ENCODE peak calls at places on chromosomes 1 and 21, in seven cellular contexts. One of them, this sample, is unnamed.

GRCh38 chr1:39776400-39776713 is 5.2 kb upstream of the OXCT2 start:
- DNase-seq in AG10803: no peak
- DNase-seq in sciatic nerve: peak; percentile 65
- DNase-seq in T-helper 1 cell: no peak
- DNase-seq in chondrocyte: no peak
- DNase-seq in fibroblast of pulmonary artery: no peak
- DNase-seq in stimulated activated CD4-positive, alpha-beta T cell treated with anti-CD3 and anti-CD28 coated beads, Interleukin-4, amount 100 ng/mL, for 48 hours: no peak
- DNase-seq in this sample: peak; percentile 86

GRCh38 chr1:1616045-1616821 is 933 bp downstream of the MIB2 start:
- DNase-seq in sciatic nerve: peak; percentile 73
- DNase-seq in AG10803: peak; percentile 35
- DNase-seq in T-helper 1 cell: peak; percentile 61
- DNase-seq in chondrocyte: peak; percentile 82
- DNase-seq in stimulated activated CD4-positive, alpha-beta T cell treated with anti-CD3 and anti-CD28 coated beads, Interleukin-4, amount 100 ng/mL, for 48 hours: peak; percentile 32
- DNase-seq in fibroblast of pulmonary artery: peak; percentile 30
- DNase-seq in this sample: peak; percentile 49

GRCh38 chr1:18907021-18907913 is 4.9 kb upstream of the ALDH4A1 start:
- DNase-seq in fibroblast of pulmonary artery: peak; percentile 80
- DNase-seq in stimulated activated CD4-positive, alpha-beta T cell treated with anti-CD3 and anti-CD28 coated beads, Interleukin-4, amount 100 ng/mL, for 48 hours: peak; percentile 38
- DNase-seq in chondrocyte: no peak
- DNase-seq in AG10803: peak; percentile 53
- DNase-seq in sciatic nerve: peak; percentile 81
- DNase-seq in T-helper 1 cell: peak; percentile 27
- DNase-seq in this sample: peak; percentile 70

GRCh38 chr21:31677047-31677446 is 17.6 kb downstream of the SOD1 start:
- DNase-seq in T-helper 1 cell: no peak
- DNase-seq in stimulated activated CD4-positive, alpha-beta T cell treated with anti-CD3 and anti-CD28 coated beads, Interleukin-4, amount 100 ng/mL, for 48 hours: no peak
- DNase-seq in fibroblast of pulmonary artery: no peak
- DNase-seq in AG10803: no peak
- DNase-seq in chondrocyte: no peak
- DNase-seq in sciatic nerve: no peak
- DNase-seq in this sample: no peak

GRCh38 chr1:110675060-110675791 is 486 bp upstream of the KCNA3 start:
- DNase-seq in chondrocyte: no peak
- DNase-seq in fibroblast of pulmonary artery: no peak
- DNase-seq in sciatic nerve: no peak
- DNase-seq in stimulated activated CD4-positive, alpha-beta T cell treated with anti-CD3 and anti-CD28 coated beads, Interleukin-4, amount 100 ng/mL, for 48 hours: no peak
- DNase-seq in T-helper 1 cell: no peak
- DNase-seq in AG10803: no peak
- DNase-seq in this sample: no peak

GRCh38 chr1:177820213-177820612 is 149.6 kb downstream of the SEC16B start:
- DNase-seq in sciatic nerve: no peak
- DNase-seq in AG10803: peak; percentile 1
- DNase-seq in chondrocyte: no peak
- DNase-seq in T-helper 1 cell: no peak
- DNase-seq in stimulated activated CD4-positive, alpha-beta T cell treated with anti-CD3 and anti-CD28 coated beads, Interleukin-4, amount 100 ng/mL, for 48 hours: no peak
- DNase-seq in fibroblast of pulmonary artery: no peak
- DNase-seq in this sample: no peak

GRCh38 chr1:92380867-92381266 is 82.0 kb downstream of the RPAP2 start:
- DNase-seq in stimulated activated CD4-positive, alpha-beta T cell treated with anti-CD3 and anti-CD28 coated beads, Interleukin-4, amount 100 ng/mL, for 48 hours: no peak
- DNase-seq in fibroblast of pulmonary artery: peak; percentile 26
- DNase-seq in AG10803: no peak
- DNase-seq in sciatic nerve: no peak
- DNase-seq in T-helper 1 cell: no peak
- DNase-seq in chondrocyte: no peak
- DNase-seq in this sample: no peak

GRCh38 chr1:107057197-107058133 is 991 bp downstream of the PRMT6 start:
- DNase-seq in sciatic nerve: peak; percentile 78
- DNase-seq in chondrocyte: peak; percentile 89
- DNase-seq in T-helper 1 cell: peak; percentile 10
- DNase-seq in AG10803: peak; percentile 29
- DNase-seq in stimulated activated CD4-positive, alpha-beta T cell treated with anti-CD3 and anti-CD28 coated beads, Interleukin-4, amount 100 ng/mL, for 48 hours: peak; percentile 32
- DNase-seq in fibroblast of pulmonary artery: peak; percentile 54
- DNase-seq in this sample: peak; percentile 71

GRCh38 chr1:27506703-27507102 is 16.7 kb upstream of the WASF2 start:
- DNase-seq in T-helper 1 cell: no peak
- DNase-seq in stimulated activated CD4-positive, alpha-beta T cell treated with anti-CD3 and anti-CD28 coated beads, Interleukin-4, amount 100 ng/mL, for 48 hours: no peak
- DNase-seq in chondrocyte: peak; percentile 46
- DNase-seq in sciatic nerve: no peak
- DNase-seq in fibroblast of pulmonary artery: no peak
- DNase-seq in AG10803: no peak
- DNase-seq in this sample: no peak

GRCh38 chr1:53137729-53138128 is 4.7 kb downstream of the SLC1A7 start:
- DNase-seq in AG10803: no peak
- DNase-seq in T-helper 1 cell: no peak
- DNase-seq in fibroblast of pulmonary artery: no peak
- DNase-seq in stimulated activated CD4-positive, alpha-beta T cell treated with anti-CD3 and anti-CD28 coated beads, Interleukin-4, amount 100 ng/mL, for 48 hours: no peak
- DNase-seq in sciatic nerve: peak; percentile 13
- DNase-seq in chondrocyte: no peak
- DNase-seq in this sample: no peak

GRCh38 chr1:159214149-159214760 is 9.6 kb downstream of the ACKR1 start:
- DNase-seq in fibroblast of pulmonary artery: peak; percentile 60
- DNase-seq in chondrocyte: no peak
- DNase-seq in AG10803: peak; percentile 33
- DNase-seq in stimulated activated CD4-positive, alpha-beta T cell treated with anti-CD3 and anti-CD28 coated beads, Interleukin-4, amount 100 ng/mL, for 48 hours: peak; percentile 20
- DNase-seq in sciatic nerve: no peak
- DNase-seq in T-helper 1 cell: no peak
- DNase-seq in this sample: peak; percentile 48

GRCh38 chr1:209648931-209649776 is 3.1 kb downstream of the LAMB3 start:
- DNase-seq in fibroblast of pulmonary artery: peak; percentile 95
- DNase-seq in AG10803: peak; percentile 86
- DNase-seq in stimulated activated CD4-positive, alpha-beta T cell treated with anti-CD3 and anti-CD28 coated beads, Interleukin-4, amount 100 ng/mL, for 48 hours: no peak
- DNase-seq in sciatic nerve: no peak
- DNase-seq in T-helper 1 cell: no peak
- DNase-seq in chondrocyte: no peak
- DNase-seq in this sample: no peak

GRCh38 chr1:30088594-30089556 is 634.5 kb downstream of the MATN1 start:
- DNase-seq in stimulated activated CD4-positive, alpha-beta T cell treated with anti-CD3 and anti-CD28 coated beads, Interleukin-4, amount 100 ng/mL, for 48 hours: no peak
- DNase-seq in AG10803: no peak
- DNase-seq in T-helper 1 cell: no peak
- DNase-seq in chondrocyte: no peak
- DNase-seq in fibroblast of pulmonary artery: no peak
- DNase-seq in sciatic nerve: no peak
- DNase-seq in this sample: no peak

GRCh38 chr1:232597721-232598120 is 32.2 kb downstream of the SIPA1L2 start:
- DNase-seq in AG10803: no peak
- DNase-seq in T-helper 1 cell: no peak
- DNase-seq in fibroblast of pulmonary artery: no peak
- DNase-seq in chondrocyte: no peak
- DNase-seq in sciatic nerve: no peak
- DNase-seq in stimulated activated CD4-positive, alpha-beta T cell treated with anti-CD3 and anti-CD28 coated beads, Interleukin-4, amount 100 ng/mL, for 48 hours: no peak
- DNase-seq in this sample: peak; percentile 69

GRCh38 chr1:201636581-201636980 is 97.7 kb downstream of the NAV1 start:
- DNase-seq in fibroblast of pulmonary artery: peak; percentile 71
- DNase-seq in sciatic nerve: no peak
- DNase-seq in chondrocyte: no peak
- DNase-seq in AG10803: peak; percentile 67
- DNase-seq in T-helper 1 cell: no peak
- DNase-seq in stimulated activated CD4-positive, alpha-beta T cell treated with anti-CD3 and anti-CD28 coated beads, Interleukin-4, amount 100 ng/mL, for 48 hours: no peak
- DNase-seq in this sample: no peak

GRCh38 chr1:216005916-216006315 is 417.3 kb downstream of the USH2A start:
- DNase-seq in stimulated activated CD4-positive, alpha-beta T cell treated with anti-CD3 and anti-CD28 coated beads, Interleukin-4, amount 100 ng/mL, for 48 hours: no peak
- DNase-seq in sciatic nerve: no peak
- DNase-seq in AG10803: no peak
- DNase-seq in chondrocyte: no peak
- DNase-seq in fibroblast of pulmonary artery: no peak
- DNase-seq in T-helper 1 cell: no peak
- DNase-seq in this sample: peak; percentile 31

GRCh38 chr1:212873518-212873917 is 15.4 kb downstream of the FLVCR1 start:
- DNase-seq in sciatic nerve: no peak
- DNase-seq in chondrocyte: no peak
- DNase-seq in T-helper 1 cell: no peak
- DNase-seq in fibroblast of pulmonary artery: no peak
- DNase-seq in AG10803: no peak
- DNase-seq in stimulated activated CD4-positive, alpha-beta T cell treated with anti-CD3 and anti-CD28 coated beads, Interleukin-4, amount 100 ng/mL, for 48 hours: no peak
- DNase-seq in this sample: peak; percentile 45

GRCh38 chr1:178330153-178330552 is 166.6 kb downstream of the CLEC20A start:
- DNase-seq in sciatic nerve: no peak
- DNase-seq in stimulated activated CD4-positive, alpha-beta T cell treated with anti-CD3 and anti-CD28 coated beads, Interleukin-4, amount 100 ng/mL, for 48 hours: no peak
- DNase-seq in fibroblast of pulmonary artery: no peak
- DNase-seq in AG10803: no peak
- DNase-seq in chondrocyte: no peak
- DNase-seq in T-helper 1 cell: no peak
- DNase-seq in this sample: no peak

GRCh38 chr1:89271616-89272015 is 1.0 kb downstream of the GBP5 start:
- DNase-seq in chondrocyte: no peak
- DNase-seq in fibroblast of pulmonary artery: peak; percentile 88
- DNase-seq in stimulated activated CD4-positive, alpha-beta T cell treated with anti-CD3 and anti-CD28 coated beads, Interleukin-4, amount 100 ng/mL, for 48 hours: no peak
- DNase-seq in sciatic nerve: no peak
- DNase-seq in T-helper 1 cell: no peak
- DNase-seq in AG10803: peak; percentile 94
- DNase-seq in this sample: no peak

GRCh38 chr21:44456207-44456914 is 1.1 kb downstream of the LRRC3 start:
- DNase-seq in T-helper 1 cell: no peak
- DNase-seq in sciatic nerve: no peak
- DNase-seq in chondrocyte: peak; percentile 93
- DNase-seq in fibroblast of pulmonary artery: no peak
- DNase-seq in AG10803: no peak
- DNase-seq in stimulated activated CD4-positive, alpha-beta T cell treated with anti-CD3 and anti-CD28 coated beads, Interleukin-4, amount 100 ng/mL, for 48 hours: no peak
- DNase-seq in this sample: no peak

GRCh38 chr1:214216779-214217178 is 64.2 kb upstream of the SMYD2 start:
- DNase-seq in chondrocyte: no peak
- DNase-seq in fibroblast of pulmonary artery: no peak
- DNase-seq in stimulated activated CD4-positive, alpha-beta T cell treated with anti-CD3 and anti-CD28 coated beads, Interleukin-4, amount 100 ng/mL, for 48 hours: no peak
- DNase-seq in AG10803: no peak
- DNase-seq in T-helper 1 cell: no peak
- DNase-seq in sciatic nerve: no peak
- DNase-seq in this sample: no peak

GRCh38 chr1:156063997-156064285 is 3.0 kb downstream of the RAB25 start:
- DNase-seq in chondrocyte: no peak
- DNase-seq in T-helper 1 cell: no peak
- DNase-seq in stimulated activated CD4-positive, alpha-beta T cell treated with anti-CD3 and anti-CD28 coated beads, Interleukin-4, amount 100 ng/mL, for 48 hours: no peak
- DNase-seq in AG10803: no peak
- DNase-seq in sciatic nerve: no peak
- DNase-seq in fibroblast of pulmonary artery: peak; percentile 24
- DNase-seq in this sample: no peak

GRCh38 chr1:61808968-61809367 is 66.7 kb downstream of the PATJ start:
- DNase-seq in AG10803: peak; percentile 15
- DNase-seq in chondrocyte: no peak
- DNase-seq in fibroblast of pulmonary artery: peak; percentile 51
- DNase-seq in sciatic nerve: no peak
- DNase-seq in stimulated activated CD4-positive, alpha-beta T cell treated with anti-CD3 and anti-CD28 coated beads, Interleukin-4, amount 100 ng/mL, for 48 hours: no peak
- DNase-seq in T-helper 1 cell: no peak
- DNase-seq in this sample: no peak